ENCODE peak calls at places on chromosomes 16 and 17, in five cellular contexts. One of them, this sample, is unnamed.

GRCh38 chr16:53566568-53566967 is 63.6 kb upstream of the AKTIP start:
- DNase-seq in T-helper 1 cell: no peak
- DNase-seq in nephron progenitor cell: no peak
- DNase-seq in H1: no peak
- DNase-seq in NCI-H2081: no peak
- DNase-seq in this sample: peak

GRCh38 chr16:10949424-10949970 is 5.1 kb downstream of the CLEC16A start:
- DNase-seq in H1: peak
- DNase-seq in nephron progenitor cell: peak
- DNase-seq in T-helper 1 cell: peak
- DNase-seq in NCI-H2081: no peak
- DNase-seq in this sample: no peak

GRCh38 chr17:36503456-36504155 is 17.1 kb downstream of the ZNHIT3 start:
- DNase-seq in nephron progenitor cell: no peak
- DNase-seq in NCI-H2081: no peak
- DNase-seq in H1: no peak
- DNase-seq in T-helper 1 cell: no peak
- DNase-seq in this sample: no peak

GRCh38 chr16:27725271-27726010 is 175.5 kb downstream of the KATNIP start:
- DNase-seq in T-helper 1 cell: no peak
- DNase-seq in NCI-H2081: no peak
- DNase-seq in H1: no peak
- DNase-seq in nephron progenitor cell: no peak
- DNase-seq in this sample: no peak

GRCh38 chr17:77875051-77875780 is 83.3 kb upstream of the TNRC6C start:
- DNase-seq in nephron progenitor cell: no peak
- DNase-seq in NCI-H2081: no peak
- DNase-seq in H1: no peak
- DNase-seq in T-helper 1 cell: no peak
- DNase-seq in this sample: no peak

GRCh38 chr16:71853413-71853812 is 7.6 kb downstream of the ATXN1L start:
- DNase-seq in T-helper 1 cell: no peak
- DNase-seq in nephron progenitor cell: no peak
- DNase-seq in H1: no peak
- DNase-seq in NCI-H2081: no peak
- DNase-seq in this sample: no peak

GRCh38 chr17:19578545-19578944 is 44.9 kb downstream of the SLC47A1 start:
- DNase-seq in NCI-H2081: no peak
- DNase-seq in T-helper 1 cell: no peak
- DNase-seq in H1: no peak
- DNase-seq in nephron progenitor cell: no peak
- DNase-seq in this sample: peak

GRCh38 chr17:68344701-68345136 is 53.4 kb downstream of the ARSG start:
- DNase-seq in H1: no peak
- DNase-seq in T-helper 1 cell: peak
- DNase-seq in NCI-H2081: no peak
- DNase-seq in nephron progenitor cell: no peak
- DNase-seq in this sample: no peak

GRCh38 chr17:42568341-42569111 is 1.6 kb downstream of the MLX start:
- DNase-seq in H1: no peak
- DNase-seq in nephron progenitor cell: no peak
- DNase-seq in T-helper 1 cell: no peak
- DNase-seq in NCI-H2081: no peak
- DNase-seq in this sample: no peak

GRCh38 chr17:13918247-13918646 is 151.1 kb upstream of the COX10 start:
- DNase-seq in nephron progenitor cell: no peak
- DNase-seq in H1: no peak
- DNase-seq in NCI-H2081: no peak
- DNase-seq in T-helper 1 cell: no peak
- DNase-seq in this sample: no peak

GRCh38 chr17:42253173-42253545 is 23.0 kb downstream of the STAT5B start:
- DNase-seq in NCI-H2081: no peak
- DNase-seq in H1: no peak
- DNase-seq in T-helper 1 cell: no peak
- DNase-seq in nephron progenitor cell: no peak
- DNase-seq in this sample: no peak

GRCh38 chr16:30494709-30495108 is 22.2 kb downstream of the ITGAL start:
- DNase-seq in NCI-H2081: no peak
- DNase-seq in H1: no peak
- DNase-seq in nephron progenitor cell: no peak
- DNase-seq in T-helper 1 cell: no peak
- DNase-seq in this sample: no peak

GRCh38 chr16:19883296-19883951 is 1.2 kb downstream of the GPRC5B start:
- DNase-seq in T-helper 1 cell: no peak
- DNase-seq in nephron progenitor cell: peak
- DNase-seq in NCI-H2081: peak
- DNase-seq in H1: peak
- DNase-seq in this sample: peak

GRCh38 chr17:36703860-36704266 is 102.5 kb downstream of the MRM1 start:
- DNase-seq in H1: peak
- DNase-seq in NCI-H2081: no peak
- DNase-seq in nephron progenitor cell: peak
- DNase-seq in T-helper 1 cell: peak
- DNase-seq in this sample: peak

GRCh38 chr17:29584452-29585079 is 4.9 kb downstream of the GIT1 start:
- DNase-seq in H1: no peak
- DNase-seq in nephron progenitor cell: peak
- DNase-seq in NCI-H2081: no peak
- DNase-seq in T-helper 1 cell: no peak
- DNase-seq in this sample: no peak

GRCh38 chr16:53457670-53458069 is 23.4 kb downstream of the RBL2 start:
- DNase-seq in T-helper 1 cell: peak
- DNase-seq in nephron progenitor cell: no peak
- DNase-seq in NCI-H2081: no peak
- DNase-seq in H1: no peak
- DNase-seq in this sample: no peak

GRCh38 chr16:66926171-66926570 is 836 bp upstream of the RRAD start:
- DNase-seq in NCI-H2081: no peak
- DNase-seq in H1: no peak
- DNase-seq in nephron progenitor cell: no peak
- DNase-seq in T-helper 1 cell: no peak
- DNase-seq in this sample: no peak

GRCh38 chr16:87949071-87949744 is 2.0 kb upstream of the BANP start:
- DNase-seq in NCI-H2081: no peak
- DNase-seq in T-helper 1 cell: no peak
- DNase-seq in nephron progenitor cell: no peak
- DNase-seq in H1: no peak
- DNase-seq in this sample: no peak

GRCh38 chr16:19094542-19095365 is 19.0 kb upstream of the ITPRIPL2 start:
- DNase-seq in T-helper 1 cell: no peak
- DNase-seq in nephron progenitor cell: no peak
- DNase-seq in NCI-H2081: no peak
- DNase-seq in H1: no peak
- DNase-seq in this sample: no peak

GRCh38 chr17:17848311-17848710 is 11.5 kb upstream of the SREBF1 start:
- DNase-seq in H1: no peak
- DNase-seq in T-helper 1 cell: no peak
- DNase-seq in nephron progenitor cell: no peak
- DNase-seq in NCI-H2081: no peak
- DNase-seq in this sample: no peak

GRCh38 chr16:52677487-52677886 is 130.5 kb upstream of the TOX3 start:
- DNase-seq in H1: no peak
- DNase-seq in T-helper 1 cell: no peak
- DNase-seq in NCI-H2081: no peak
- DNase-seq in nephron progenitor cell: no peak
- DNase-seq in this sample: no peak

This sample was measured in SK-N-DZ.